ENCODE peak calls at places on chromosomes 11 and 22, in six cellular contexts. F, B, L, E, C and H are unnamed samples.

GRCh38 chr11:4577761-4578160 is 3.8 kb upstream of the OR52I2 start:
- DNase-seq in F (no peak), B (no peak), L (no peak), E (no peak), C (no peak), H (no peak)

GRCh38 chr11:60390389-60390788 is 5.9 kb upstream of the MS4A14 start:
- DNase-seq in F (no peak), B (no peak), L (no peak), E (no peak), C (no peak), H (no peak)

GRCh38 chr11:115348404-115348803 is 155.8 kb downstream of the CADM1 start:
- DNase-seq in F (no peak), B (no peak), L (no peak), E (no peak), C (no peak), H (no peak)

GRCh38 chr11:29272019-29272654 is 744.7 kb downstream of the KCNA4 start:
- DNase-seq in F (no peak), B (no peak), L (no peak), E (no peak), C (no peak), H (no peak)

GRCh38 chr22:47061226-47061625 is 298.8 kb downstream of the TBC1D22A start:
- DNase-seq in F (no peak), B (no peak), L (no peak), E (no peak), C (no peak), H (no peak)

GRCh38 chr11:109708184-109708583 is 286.2 kb downstream of the C11orf87 start:
- DNase-seq in F (no peak), B (no peak), L (no peak), E (no peak), C (no peak), H (no peak)

GRCh38 chr22:40808018-40808841 is 10.9 kb downstream of the SLC25A17 start:
- DNase-seq in F (no peak), B (no peak), L (no peak), E (no peak), C (no peak), H (no peak)

GRCh38 chr11:94880216-94880615 is 93.1 kb downstream of the CWC15 start:
- DNase-seq in F (no peak), B (no peak), L (peak), E (no peak), C (no peak), H (no peak)

GRCh38 chr11:6505577-6506240 is 8.6 kb downstream of the DNHD1 start:
- DNase-seq in F (no peak), B (peak), L (peak), E (no peak), C (no peak), H (no peak)

GRCh38 chr11:117230981-117231636 is 764 bp downstream of the PCSK7 start:
- DNase-seq in F (no peak), B (no peak), L (no peak), E (no peak), C (no peak), H (no peak)

GRCh38 chr11:31582697-31583096 is 73.1 kb downstream of the ELP4 start:
- DNase-seq in F (no peak), B (peak), L (no peak), E (no peak), C (no peak), H (no peak)

GRCh38 chr22:35540600-35541253 is at the start of gene RASD2:
- DNase-seq in F (peak), B (peak), L (no peak), E (peak), C (no peak), H (no peak)

GRCh38 chr11:5103066-5103465 is 33.7 kb downstream of the OR52E1 start:
- DNase-seq in F (no peak), B (no peak), L (no peak), E (no peak), C (no peak), H (no peak)

GRCh38 chr22:46789992-46790391 is 27.5 kb downstream of the TBC1D22A start:
- DNase-seq in F (no peak), B (no peak), L (no peak), E (no peak), C (no peak), H (no peak)

GRCh38 chr11:350723-351255 is 18.5 kb upstream of the B4GALNT4 start:
- DNase-seq in F (no peak), B (peak), L (no peak), E (no peak), C (peak), H (no peak)

GRCh38 chr22:32661737-32662586 is 139.5 kb upstream of the TIMP3 start:
- DNase-seq in F (no peak), B (no peak), L (no peak), E (no peak), C (no peak), H (no peak)
- TF ChIP-seq TAF1 in F (no peak), B (no peak), L (no peak), E (no peak), C (no peak), H (no peak)

GRCh38 chr11:20156876-20157613 is 3.2 kb downstream of the DBX1 start:
- DNase-seq in F (no peak), B (no peak), L (no peak), E (no peak), C (no peak), H (no peak)

GRCh38 chr11:20157768-20158167 is 2.5 kb downstream of the DBX1 start:
- DNase-seq in F (no peak), B (no peak), L (no peak), E (no peak), C (no peak), H (no peak)

GRCh38 chr11:20154381-20154780 is 5.9 kb downstream of the DBX1 start:
- DNase-seq in F (no peak), B (no peak), L (no peak), E (no peak), C (no peak), H (no peak)

GRCh38 chr11:20155683-20156279 is 4.5 kb downstream of the DBX1 start:
- DNase-seq in F (no peak), B (no peak), L (no peak), E (no peak), C (no peak), H (no peak)

GRCh38 chr11:20156280-20156875 is 3.9 kb downstream of the DBX1 start:
- DNase-seq in F (no peak), B (peak), L (no peak), E (peak), C (no peak), H (no peak)
- TF ChIP-seq POLR2A in F (no peak), B (no peak), L (no peak), E (no peak), C (no peak), H (no peak)

DNA sequence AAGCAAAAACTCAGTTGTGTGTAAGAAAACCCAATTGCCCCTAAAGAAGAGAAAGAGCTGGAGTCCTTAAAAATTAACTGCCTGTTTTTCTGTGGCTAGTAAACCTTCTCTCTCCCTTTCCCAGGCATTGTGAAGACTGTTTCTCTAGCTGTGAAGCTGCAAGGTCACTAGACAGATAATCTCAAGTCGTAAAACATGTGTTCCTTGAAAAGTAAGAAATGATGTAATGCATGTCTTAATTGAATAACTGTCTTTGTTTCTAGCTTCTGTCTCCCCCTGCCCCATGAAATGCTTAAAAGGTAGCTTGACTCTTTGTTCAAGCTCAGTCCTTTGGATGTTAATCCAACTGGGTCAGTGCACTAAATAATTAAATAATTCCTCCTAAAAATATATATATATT is 29.5 kb upstream of the FAM181B start:
- DNase-seq in F (no peak), B (no peak), L (no peak), E (no peak), C (no peak), H (no peak)
- TF ChIP-seq TAF1 in F (no peak), B (no peak), L (no peak), E (no peak), C (no peak), H (no peak)

DNA sequence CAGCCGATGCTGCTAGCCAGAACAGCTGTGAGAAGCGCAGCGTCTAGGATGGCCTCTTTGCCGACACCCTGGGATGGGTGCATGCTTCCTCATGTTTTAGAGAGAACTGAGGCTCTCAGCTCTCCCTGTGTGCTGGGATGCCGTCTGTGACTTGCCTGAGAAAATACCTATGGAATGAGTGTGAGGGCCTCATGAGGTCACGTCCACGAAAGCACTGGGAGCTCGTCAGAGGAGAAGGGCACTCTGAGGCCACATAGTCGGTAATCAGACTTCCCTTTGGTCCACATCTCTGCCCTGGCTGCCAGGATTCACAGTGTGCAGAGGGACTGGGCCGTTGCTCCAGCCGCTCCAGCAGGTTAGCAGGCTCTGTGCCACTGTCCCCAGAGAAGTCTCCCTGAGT is 54.6 kb downstream of the MICAL3 start:
- DNase-seq in F (no peak), B (no peak), L (no peak), E (no peak), C (no peak), H (no peak)
- TF ChIP-seq POLR2A in F (no peak), B (no peak), L (no peak), E (no peak), C (no peak), H (no peak)

GRCh38 chr11:128890543-128891409 is at the start of gene KCNJ5:
- DNase-seq in F (no peak), B (no peak), L (no peak), E (peak), C (no peak), H (no peak)
- TF ChIP-seq TAF1 in F (no peak), B (no peak), L (no peak), E (no peak), C (no peak), H (no peak)

GRCh38 chr11:12330491-12331231 is 46.7 kb upstream of the PARVA start:
- DNase-seq in F (no peak), B (no peak), L (no peak), E (no peak), C (no peak), H (no peak)
- TF ChIP-seq POLR2A in F (no peak), B (no peak), L (no peak), E (no peak), C (no peak), H (no peak)

GRCh38 chr22:45207981-45208664 is 32.6 kb downstream of the KIAA0930 start:
- DNase-seq in F (no peak), B (no peak), L (no peak), E (no peak), C (no peak), H (no peak)
- TF ChIP-seq TAF1 in F (no peak), B (no peak), L (no peak), E (no peak), C (no peak), H (no peak)